ENCODE peak calls at places on chromosomes 6 and 20, in four cellular contexts. One of them, this sample, is unnamed.

GRCh38 chr6:156782691-156783320 is 5.6 kb downstream of the ARID1B start:
- DNase-seq in NT2/D1: no peak
- DNase-seq in RWPE1: no peak
- DNase-seq in Jurkat, Clone E6-1: no peak
- DNase-seq in this sample: no peak

GRCh38 chr6:169863710-169864109 is 112.3 kb downstream of the ERMARD start:
- DNase-seq in NT2/D1: no peak
- DNase-seq in Jurkat, Clone E6-1: no peak
- DNase-seq in RWPE1: no peak
- DNase-seq in this sample: no peak

GRCh38 chr20:58177799-58178198 is 50.7 kb downstream of the ANKRD60 start:
- DNase-seq in RWPE1: no peak
- DNase-seq in NT2/D1: no peak
- DNase-seq in Jurkat, Clone E6-1: peak
- DNase-seq in this sample: no peak

GRCh38 chr20:25251558-25251957 is 3.7 kb downstream of the PYGB start:
- DNase-seq in NT2/D1: no peak
- DNase-seq in Jurkat, Clone E6-1: no peak
- DNase-seq in RWPE1: no peak
- DNase-seq in this sample: no peak

GRCh38 chr20:58559368-58559729 is 44.1 kb upstream of the APCDD1L start:
- DNase-seq in RWPE1: no peak
- DNase-seq in Jurkat, Clone E6-1: no peak
- DNase-seq in NT2/D1: no peak
- DNase-seq in this sample: no peak

GRCh38 chr20:10674684-10675455 is 1.1 kb upstream of the JAG1 start:
- DNase-seq in Jurkat, Clone E6-1: no peak
- DNase-seq in RWPE1: peak
- DNase-seq in NT2/D1: no peak
- DNase-seq in this sample: no peak

GRCh38 chr20:30985386-30985785 is 272.1 kb upstream of the DEFB115 start:
- DNase-seq in RWPE1: no peak
- DNase-seq in Jurkat, Clone E6-1: no peak
- DNase-seq in NT2/D1: no peak
- DNase-seq in this sample: no peak

GRCh38 chr20:46323557-46323956 is 15.3 kb upstream of the CDH22 start:
- DNase-seq in RWPE1: no peak
- DNase-seq in Jurkat, Clone E6-1: no peak
- DNase-seq in NT2/D1: no peak
- DNase-seq in this sample: no peak